ENCODE peak calls at places on chromosomes 1 and 21, in six cellular contexts. One of them, this sample, is unnamed.

GRCh38 chr1:175201061-175201508 is 8.5 kb upstream of the KIAA0040 start:
- DNase-seq in cardiac fibroblast: peak
- DNase-seq in GM23248: no peak
- DNase-seq in K562: no peak
- DNase-seq in fibroblast of lung: peak
- DNase-seq in pancreas: no peak
- DNase-seq in this sample: no peak

GRCh38 chr1:235023197-235024044 is 105.2 kb downstream of the TOMM20 start:
- DNase-seq in cardiac fibroblast: no peak
- DNase-seq in GM23248: no peak
- DNase-seq in K562: no peak
- DNase-seq in fibroblast of lung: no peak
- DNase-seq in pancreas: no peak
- DNase-seq in this sample: no peak

GRCh38 chr1:71339238-71339637 is 258.4 kb upstream of the ZRANB2 start:
- DNase-seq in cardiac fibroblast: no peak
- DNase-seq in GM23248: no peak
- DNase-seq in K562: no peak
- DNase-seq in fibroblast of lung: no peak
- DNase-seq in pancreas: no peak
- DNase-seq in this sample: no peak

GRCh38 chr1:84174051-84174556 is 30.0 kb downstream of the PRKACB start:
- DNase-seq in cardiac fibroblast: peak
- DNase-seq in GM23248: peak
- DNase-seq in K562: no peak
- DNase-seq in fibroblast of lung: peak
- DNase-seq in pancreas: no peak
- DNase-seq in this sample: no peak

GRCh38 chr21:46063734-46064680 is 33.9 kb upstream of the COL6A2 start:
- DNase-seq in cardiac fibroblast: no peak
- DNase-seq in GM23248: no peak
- DNase-seq in K562: no peak
- DNase-seq in fibroblast of lung: no peak
- DNase-seq in pancreas: no peak
- DNase-seq in this sample: no peak

GRCh38 chr1:68199603-68200002 is 32.7 kb downstream of the WLS start:
- DNase-seq in cardiac fibroblast: no peak
- DNase-seq in GM23248: no peak
- DNase-seq in K562: no peak
- DNase-seq in fibroblast of lung: no peak
- DNase-seq in pancreas: no peak
- DNase-seq in this sample: no peak

GRCh38 chr1:241219449-241219848 is 137.6 kb downstream of the RGS7 start:
- DNase-seq in cardiac fibroblast: no peak
- DNase-seq in GM23248: no peak
- DNase-seq in K562: no peak
- DNase-seq in fibroblast of lung: no peak
- DNase-seq in pancreas: no peak
- DNase-seq in this sample: no peak

GRCh38 chr1:113551728-113552127 is 161.4 kb downstream of the MAGI3 start:
- DNase-seq in cardiac fibroblast: no peak
- DNase-seq in GM23248: no peak
- DNase-seq in K562: no peak
- DNase-seq in fibroblast of lung: no peak
- DNase-seq in pancreas: no peak
- DNase-seq in this sample: no peak

GRCh38 chr1:15426492-15427279 is 11.6 kb upstream of the CTRC start:
- DNase-seq in cardiac fibroblast: peak
- DNase-seq in GM23248: no peak
- DNase-seq in K562: peak
- DNase-seq in fibroblast of lung: peak
- DNase-seq in pancreas: no peak
- DNase-seq in this sample: no peak

GRCh38 chr1:6245086-6245868 is 1.3 kb downstream of the HES3 start:
- DNase-seq in cardiac fibroblast: peak
- DNase-seq in GM23248: peak
- DNase-seq in K562: peak
- DNase-seq in fibroblast of lung: peak
- DNase-seq in pancreas: peak
- DNase-seq in this sample: no peak

GRCh38 chr1:39378377-39378776 is 113.1 kb upstream of the BMP8A start:
- DNase-seq in cardiac fibroblast: no peak
- DNase-seq in GM23248: no peak
- DNase-seq in K562: peak
- DNase-seq in fibroblast of lung: no peak
- DNase-seq in pancreas: no peak
- DNase-seq in this sample: no peak

GRCh38 chr21:39938086-39938611 is 70.9 kb downstream of the PCP4 start:
- DNase-seq in cardiac fibroblast: no peak
- DNase-seq in GM23248: no peak
- DNase-seq in K562: no peak
- DNase-seq in fibroblast of lung: no peak
- DNase-seq in pancreas: peak
- DNase-seq in this sample: no peak

GRCh38 chr1:209383907-209384709 is 199.4 kb upstream of the CAMK1G start:
- DNase-seq in cardiac fibroblast: no peak
- DNase-seq in GM23248: no peak
- DNase-seq in K562: no peak
- DNase-seq in fibroblast of lung: no peak
- DNase-seq in pancreas: no peak
- DNase-seq in this sample: no peak

GRCh38 chr1:26391450-26391849 is 18.9 kb upstream of the ZNF683 start:
- DNase-seq in cardiac fibroblast: peak
- DNase-seq in GM23248: peak
- DNase-seq in K562: peak
- DNase-seq in fibroblast of lung: peak
- DNase-seq in pancreas: no peak
- DNase-seq in this sample: no peak

GRCh38 chr1:28278763-28279162 is 19.4 kb downstream of the SESN2 start:
- DNase-seq in cardiac fibroblast: no peak
- DNase-seq in GM23248: peak
- DNase-seq in K562: peak
- DNase-seq in fibroblast of lung: no peak
- DNase-seq in pancreas: no peak
- DNase-seq in this sample: no peak

GRCh38 chr1:165075725-165076370 is 280.7 kb downstream of the LMX1A start:
- DNase-seq in cardiac fibroblast: peak
- DNase-seq in GM23248: peak
- DNase-seq in K562: peak
- DNase-seq in fibroblast of lung: peak
- DNase-seq in pancreas: peak
- DNase-seq in this sample: no peak

GRCh38 chr1:56578963-56579875 is at the start of gene PLPP3:
- DNase-seq in cardiac fibroblast: peak
- DNase-seq in GM23248: peak
- DNase-seq in K562: peak
- DNase-seq in fibroblast of lung: peak
- DNase-seq in pancreas: peak
- DNase-seq in this sample: peak

GRCh38 chr1:56578664-56578962 is 750 bp downstream of the PLPP3 start:
- DNase-seq in cardiac fibroblast: no peak
- DNase-seq in GM23248: no peak
- DNase-seq in K562: no peak
- DNase-seq in fibroblast of lung: no peak
- DNase-seq in pancreas: peak
- DNase-seq in this sample: no peak

GRCh38 chr1:56575865-56576264 is 3.5 kb downstream of the PLPP3 start:
- DNase-seq in cardiac fibroblast: no peak
- DNase-seq in GM23248: peak
- DNase-seq in K562: no peak
- DNase-seq in fibroblast of lung: peak
- DNase-seq in pancreas: no peak
- DNase-seq in this sample: no peak

GRCh38 chr1:56577859-56578663 is 1.3 kb downstream of the PLPP3 start:
- DNase-seq in cardiac fibroblast: peak
- DNase-seq in GM23248: peak
- DNase-seq in K562: no peak
- DNase-seq in fibroblast of lung: peak
- DNase-seq in pancreas: peak
- DNase-seq in this sample: no peak

DNA sequence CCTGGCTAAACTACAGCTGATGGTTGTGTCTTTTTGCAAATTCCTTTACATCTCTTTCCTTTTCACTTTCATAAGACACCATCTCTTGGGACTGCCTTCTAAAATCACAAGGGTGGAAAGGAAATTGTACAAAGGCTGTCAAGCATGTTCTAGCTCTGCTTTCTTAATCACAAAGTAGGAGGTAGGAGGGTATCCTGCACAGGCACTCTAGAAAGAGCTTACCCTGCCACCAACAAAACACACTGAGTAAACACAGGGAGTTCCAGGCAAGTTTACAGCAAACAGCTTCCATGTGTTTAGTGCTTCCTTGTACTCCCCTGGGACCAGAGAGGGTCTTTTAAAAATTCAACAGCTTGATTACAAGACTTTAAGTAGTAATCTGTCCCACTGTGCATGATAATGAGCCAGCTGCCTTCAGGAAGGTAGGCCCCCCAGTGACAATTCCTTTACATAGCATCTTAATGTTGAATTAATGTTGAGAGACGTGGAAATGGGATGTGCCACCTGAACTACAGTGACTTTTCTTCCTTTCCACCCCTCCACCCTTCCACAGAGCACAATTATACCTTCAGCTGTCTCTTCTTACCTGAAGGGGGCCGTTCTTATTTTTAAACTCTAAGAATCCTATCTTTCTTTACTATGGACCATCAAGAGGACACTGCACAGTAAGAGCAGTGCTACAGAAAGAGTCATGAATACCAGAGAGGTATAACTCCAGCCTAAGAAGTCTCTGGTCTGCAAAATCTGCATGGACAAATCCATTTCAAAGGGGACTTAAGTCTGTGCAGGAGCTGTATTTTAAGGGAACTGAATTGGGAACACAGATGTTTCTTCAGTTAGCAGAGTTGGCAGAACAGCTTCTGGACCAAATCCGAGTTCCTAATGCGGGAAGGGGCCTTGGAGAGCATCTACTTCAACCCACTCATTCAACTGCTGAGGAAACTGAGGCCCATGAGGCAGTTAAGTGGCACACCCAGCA is 2.2 kb downstream of the PLPP3 start:
- DNase-seq in cardiac fibroblast: peak
- DNase-seq in GM23248: peak
- DNase-seq in K562: no peak
- DNase-seq in fibroblast of lung: peak
- DNase-seq in pancreas: no peak
- DNase-seq in this sample: no peak
- H3K4me3 ChIP-seq in cardiac fibroblast: peak
- H3K4me3 ChIP-seq in GM23248: peak
- H3K4me3 ChIP-seq in K562: no peak
- H3K4me3 ChIP-seq in fibroblast of lung: peak
- H3K4me3 ChIP-seq in pancreas: peak
- H3K4me3 ChIP-seq in this sample: peak

DNA sequence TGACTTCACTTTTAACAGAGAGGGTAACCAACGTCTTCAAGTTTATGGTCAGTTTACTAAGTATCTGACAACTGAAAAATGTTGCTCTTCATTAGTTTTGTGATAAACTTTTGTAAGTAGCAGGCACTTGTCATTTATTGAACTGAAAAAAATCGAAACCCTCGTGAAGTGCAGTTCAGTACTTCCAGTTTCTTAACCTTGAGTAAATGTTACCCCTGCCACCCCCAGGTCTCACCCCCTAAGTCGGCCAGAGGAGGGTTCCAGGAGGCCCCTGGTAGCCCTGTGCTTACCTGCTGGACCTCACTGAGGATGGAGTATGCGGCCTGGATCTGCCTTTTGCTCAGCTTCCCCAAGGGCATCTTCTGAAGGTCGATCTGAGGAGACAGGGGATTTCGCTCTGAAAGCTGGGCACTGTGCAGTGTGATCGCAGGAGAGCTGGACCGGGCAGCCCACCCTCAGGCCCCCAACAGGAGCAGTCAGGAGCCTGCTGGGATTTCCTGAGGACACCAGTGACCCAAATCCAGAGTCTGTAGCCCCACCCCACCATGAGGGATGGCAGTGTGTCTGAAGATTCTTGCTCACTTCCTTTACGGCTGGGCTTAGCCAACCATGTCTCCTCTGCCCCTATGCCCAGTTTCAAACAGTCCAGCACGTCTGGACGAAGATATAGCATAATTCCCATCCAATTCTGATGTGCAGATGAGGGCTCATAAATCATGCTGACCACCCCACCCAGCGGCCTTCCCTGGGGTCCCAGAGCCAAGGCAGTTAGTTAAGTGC is 37.6 kb downstream of the PARP1 start:
- DNase-seq in cardiac fibroblast: no peak
- DNase-seq in GM23248: no peak
- DNase-seq in K562: no peak
- DNase-seq in fibroblast of lung: no peak
- DNase-seq in pancreas: no peak
- DNase-seq in this sample: no peak
- H3K4me3 ChIP-seq in cardiac fibroblast: no peak
- H3K4me3 ChIP-seq in GM23248: no peak
- H3K4me3 ChIP-seq in K562: no peak
- H3K4me3 ChIP-seq in fibroblast of lung: no peak
- H3K4me3 ChIP-seq in pancreas: no peak
- H3K4me3 ChIP-seq in this sample: no peak

GRCh38 chr1:197776348-197777082 is 1.2 kb upstream of the DENND1B start:
- DNase-seq in cardiac fibroblast: peak
- DNase-seq in GM23248: peak
- DNase-seq in K562: no peak
- DNase-seq in fibroblast of lung: peak
- DNase-seq in pancreas: no peak
- DNase-seq in this sample: peak
- H3K4me3 ChIP-seq in cardiac fibroblast: no peak
- H3K4me3 ChIP-seq in GM23248: no peak
- H3K4me3 ChIP-seq in K562: no peak
- H3K4me3 ChIP-seq in fibroblast of lung: no peak
- H3K4me3 ChIP-seq in pancreas: no peak
- H3K4me3 ChIP-seq in this sample: no peak

GRCh38 chr1:229370601-229371021 is 27.8 kb upstream of the CCSAP start:
- DNase-seq in cardiac fibroblast: no peak
- DNase-seq in GM23248: no peak
- DNase-seq in K562: no peak
- DNase-seq in fibroblast of lung: no peak
- DNase-seq in pancreas: no peak
- DNase-seq in this sample: no peak

GRCh38 chr1:229373395-229373794 is 30.5 kb upstream of the CCSAP start:
- DNase-seq in cardiac fibroblast: no peak
- DNase-seq in GM23248: no peak
- DNase-seq in K562: no peak
- DNase-seq in fibroblast of lung: no peak
- DNase-seq in pancreas: no peak
- DNase-seq in this sample: no peak

GRCh38 chr1:229374485-229374884 is 31.6 kb upstream of the CCSAP start:
- DNase-seq in cardiac fibroblast: no peak
- DNase-seq in GM23248: no peak
- DNase-seq in K562: no peak
- DNase-seq in fibroblast of lung: no peak
- DNase-seq in pancreas: no peak
- DNase-seq in this sample: no peak

GRCh38 chr1:229371624-229372023 is 28.8 kb upstream of the CCSAP start:
- DNase-seq in cardiac fibroblast: no peak
- DNase-seq in GM23248: no peak
- DNase-seq in K562: no peak
- DNase-seq in fibroblast of lung: no peak
- DNase-seq in pancreas: no peak
- DNase-seq in this sample: no peak

DNA sequence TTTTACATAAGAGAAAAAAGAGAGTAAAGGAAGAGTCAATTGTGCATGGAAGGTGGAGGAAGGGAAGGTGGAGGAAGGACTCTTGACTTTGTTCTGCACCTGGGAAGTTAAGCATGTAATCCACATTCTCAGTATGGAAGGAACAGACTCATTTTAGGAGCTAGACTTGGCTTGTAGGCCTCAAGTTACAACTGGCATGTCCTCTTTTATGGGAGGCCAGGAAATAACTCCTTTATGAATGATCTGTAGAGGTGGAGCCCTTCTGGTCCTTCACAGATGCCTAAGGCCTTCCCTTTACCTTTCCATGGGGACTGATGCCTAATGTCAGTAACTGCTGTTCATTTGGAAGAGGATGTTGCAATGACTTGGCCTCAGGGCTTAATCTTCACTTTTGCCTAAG is 29.4 kb upstream of the CCSAP start:
- DNase-seq in cardiac fibroblast: no peak
- DNase-seq in GM23248: no peak
- DNase-seq in K562: no peak
- DNase-seq in fibroblast of lung: no peak
- DNase-seq in pancreas: no peak
- DNase-seq in this sample: no peak
- H3K4me3 ChIP-seq in cardiac fibroblast: no peak
- H3K4me3 ChIP-seq in GM23248: no peak
- H3K4me3 ChIP-seq in K562: no peak
- H3K4me3 ChIP-seq in fibroblast of lung: no peak
- H3K4me3 ChIP-seq in pancreas: no peak
- H3K4me3 ChIP-seq in this sample: no peak